ENCODE peak calls at places on chromosomes 12 and 14, in four cellular contexts. H, C, L and R are unnamed samples.
A peak's percentile ranks its signal among the peaks of the same experiment; 100 is the strongest.

GRCh38 chr14:91187271-91187670 is 57.2 kb downstream of the GPR68 start:
- DNase-seq in H (no peak), C (no peak), L (no peak), R (no peak)

GRCh38 chr12:63206908-63207307 is 55.9 kb upstream of the AVPR1A start:
- DNase-seq in H (peak; percentile 46), C (no peak), L (no peak), R (no peak)

GRCh38 chr14:57512221-57512620 is 18.6 kb upstream of the CCDC198 start:
- DNase-seq in H (no peak), C (no peak), L (no peak), R (no peak)

GRCh38 chr14:67547224-67547780 is 14.2 kb downstream of the PLEKHH1 start:
- DNase-seq in H (no peak), C (no peak), L (no peak), R (no peak)

GRCh38 chr12:117042171-117042809 is 56.9 kb downstream of the TESC start:
- DNase-seq in H (peak; percentile 48), C (peak; percentile 98), L (no peak), R (peak; percentile 8)

GRCh38 chr12:116765271-116765670 is 27.2 kb downstream of the RNFT2 start:
- DNase-seq in H (no peak), C (no peak), L (no peak), R (no peak)

GRCh38 chr12:32666018-32666417 is 13.1 kb upstream of the DNM1L start:
- DNase-seq in H (no peak), C (no peak), L (no peak), R (no peak)

GRCh38 chr12:75874456-75874855 is 157.1 kb downstream of the PHLDA1 start:
- DNase-seq in H (no peak), C (no peak), L (no peak), R (no peak)

GRCh38 chr12:56948881-56949280 is 8.5 kb downstream of the RDH16 start:
- DNase-seq in H (no peak), C (no peak), L (no peak), R (no peak)

GRCh38 chr12:14281539-14281938 is 83.9 kb upstream of the ATF7IP start:
- DNase-seq in H (no peak), C (no peak), L (no peak), R (peak; percentile 13)

GRCh38 chr12:14279845-14280244 is 85.6 kb upstream of the ATF7IP start:
- DNase-seq in H (no peak), C (no peak), L (no peak), R (no peak)

GRCh38 chr12:14278294-14278953 is 87.1 kb upstream of the ATF7IP start:
- DNase-seq in H (no peak), C (no peak), L (no peak), R (no peak)

GRCh38 chr12:14283489-14284144 is 81.9 kb upstream of the ATF7IP start:
- DNase-seq in H (no peak), C (no peak), L (peak; percentile 76), R (no peak)

GRCh38 chr12:14280921-14281320 is 84.6 kb upstream of the ATF7IP start:
- DNase-seq in H (no peak), C (no peak), L (peak; percentile 57), R (no peak)
- TF ChIP-seq ELK1 in H (no peak), C (no peak), L (no peak), R (no peak)

DNA sequence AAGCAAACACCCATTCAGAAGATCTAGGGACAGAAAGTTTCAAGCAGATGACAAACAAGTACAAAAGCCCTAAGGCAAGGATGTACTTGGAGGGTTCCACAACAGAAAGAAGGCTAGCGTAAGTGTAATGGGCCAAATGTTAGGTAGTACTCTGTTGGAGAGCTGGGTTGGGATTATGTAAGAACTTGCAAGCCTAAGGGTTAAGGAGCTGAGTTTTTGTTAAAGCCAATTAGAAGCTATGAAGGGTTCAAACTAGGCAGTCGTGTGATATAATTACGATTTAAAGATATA is 41.4 kb downstream of the HECTD1 start:
- DNase-seq in H (no peak), C (no peak), L (no peak), R (no peak)
- TF ChIP-seq ELK1 in H (no peak), C (no peak), L (no peak), R (no peak)

DNA sequence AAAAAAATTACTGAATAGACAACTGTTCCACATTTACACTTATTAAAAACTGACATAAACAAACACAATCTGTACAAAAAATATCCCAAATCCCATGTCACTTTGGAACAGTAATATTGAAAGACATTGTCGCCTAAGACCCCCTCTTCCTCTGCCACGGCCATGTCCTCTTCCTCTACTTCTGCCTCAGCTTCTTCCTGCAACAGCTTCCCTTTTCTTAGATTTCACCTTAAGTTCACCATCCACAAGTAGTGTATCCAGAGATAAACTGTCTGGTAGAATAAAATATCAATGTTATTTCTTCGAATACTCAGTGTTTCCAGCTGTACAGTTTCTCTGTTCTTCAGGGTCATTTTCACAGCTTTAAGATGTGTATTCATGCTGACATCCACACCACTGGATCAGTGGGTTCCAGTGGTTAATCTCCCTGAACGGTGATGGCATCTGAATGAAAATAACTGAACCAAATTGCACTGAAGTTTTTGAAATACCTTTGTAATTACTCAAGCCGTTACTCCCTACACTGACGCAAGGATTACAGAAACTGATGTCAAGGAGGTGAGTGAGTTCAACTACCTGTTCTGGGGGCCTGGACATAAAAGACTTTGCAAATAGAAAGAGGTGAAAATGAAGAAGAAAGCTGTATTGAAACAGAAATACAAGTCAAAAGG is 208.5 kb downstream of the C12orf50 start:
- DNase-seq in H (peak; percentile 91), C (no peak), L (no peak), R (peak; percentile 74)
- TF ChIP-seq ELK1 in H (no peak), C (no peak), L (no peak), R (no peak)

GRCh38 chr14:23661542-23661941 is 25.4 kb downstream of the DHRS2 start:
- DNase-seq in H (no peak), C (no peak), L (no peak), R (no peak)
- TF ChIP-seq ELK1 in H (no peak), C (no peak), L (no peak), R (no peak)

GRCh38 chr14:73825551-73826188 is 26.0 kb upstream of the PTGR2 start:
- DNase-seq in H (peak; percentile 83), C (peak; percentile 82), L (peak; percentile 20), R (peak; percentile 78)
- TF ChIP-seq ELK1 in H (no peak), C (no peak), L (no peak), R (no peak)

DNA sequence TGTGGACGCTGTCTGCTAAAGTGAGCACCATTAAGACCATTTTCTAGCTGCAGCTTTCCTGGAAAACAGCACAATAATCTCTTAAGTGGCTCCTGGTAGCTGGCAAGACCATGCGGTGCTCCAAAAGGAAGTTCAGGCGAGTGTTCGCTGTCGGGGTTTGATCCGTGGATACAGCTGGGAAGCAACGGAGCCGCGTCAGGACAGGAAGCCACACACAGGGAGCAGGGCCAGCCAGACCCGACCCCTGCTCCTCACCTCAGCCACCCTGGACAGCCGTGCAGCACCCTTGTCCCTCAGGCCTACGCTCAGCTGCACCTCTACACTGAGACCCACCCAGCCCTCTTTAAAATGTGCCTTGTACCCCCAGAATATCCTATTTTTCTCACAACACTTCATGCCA is 19.4 kb downstream of the ZFYVE21 start:
- DNase-seq in H (no peak), C (no peak), L (no peak), R (no peak)
- TF ChIP-seq ELK1 in H (no peak), C (no peak), L (no peak), R (no peak)

DNA sequence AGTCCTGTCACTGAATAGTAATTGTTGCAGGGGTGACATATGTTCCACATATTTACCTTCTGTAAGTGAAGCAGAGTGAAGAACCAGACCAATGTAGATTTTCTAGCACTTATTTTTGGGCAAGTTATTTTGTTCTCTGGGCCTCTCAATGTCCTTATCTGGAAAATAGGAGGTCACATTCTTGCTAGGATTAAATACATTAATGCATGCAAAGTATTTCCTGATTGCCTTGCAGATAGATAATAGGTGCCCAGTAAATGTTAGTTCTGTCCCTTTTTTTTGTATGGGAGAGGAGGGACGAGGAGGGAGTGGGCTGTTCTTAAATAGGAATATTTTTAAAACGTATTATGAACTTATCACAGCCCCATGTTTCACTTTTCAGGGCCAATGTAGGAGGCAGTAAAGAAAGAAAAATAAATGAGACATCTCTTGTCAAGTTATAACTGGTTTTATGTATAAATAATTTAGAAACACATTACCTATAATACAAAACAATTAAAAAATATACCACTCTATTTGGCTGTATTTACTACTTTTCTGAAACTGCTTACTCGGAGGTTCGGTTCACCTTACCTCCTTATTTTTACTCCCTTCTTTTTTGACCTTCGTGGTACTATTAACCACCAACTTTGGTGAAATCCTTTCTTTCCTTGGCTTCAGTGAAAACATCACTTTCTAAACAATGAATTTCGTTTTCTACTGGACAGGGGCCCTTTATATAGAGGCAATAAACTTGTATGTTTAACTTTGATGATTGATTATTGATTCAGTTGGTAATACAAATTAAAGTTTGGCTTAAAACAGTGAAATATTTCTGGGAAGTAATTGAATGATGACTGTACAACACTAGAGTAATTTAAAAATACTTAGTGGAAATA is 41.9 kb downstream of the DIP2B start:
- DNase-seq in H (no peak), C (no peak), L (no peak), R (no peak)
- TF ChIP-seq ELK1 in H (no peak), C (no peak), L (no peak), R (no peak)

GRCh38 chr14:65204056-65204455 is 101.7 kb upstream of the MAX start:
- DNase-seq in H (no peak), C (no peak), L (no peak), R (no peak)
- TF ChIP-seq ELK1 in H (no peak), C (no peak), L (no peak), R (no peak)

GRCh38 chr14:100433428-100433814 is 110.3 kb downstream of the SLC25A47 start:
- DNase-seq in H (no peak), C (no peak), L (no peak), R (no peak)

GRCh38 chr14:100428727-100429126 is 105.6 kb downstream of the SLC25A47 start:
- DNase-seq in H (no peak), C (no peak), L (no peak), R (peak; percentile 66)

GRCh38 chr14:100432652-100433427 is 109.7 kb downstream of the SLC25A47 start:
- DNase-seq in H (no peak), C (no peak), L (no peak), R (no peak)

GRCh38 chr14:100429537-100429936 is 106.4 kb downstream of the SLC25A47 start:
- DNase-seq in H (no peak), C (no peak), L (no peak), R (no peak)

GRCh38 chr14:100430571-100430970 is 107.4 kb downstream of the SLC25A47 start:
- DNase-seq in H (no peak), C (no peak), L (no peak), R (no peak)
- TF ChIP-seq ELK1 in H (no peak), C (no peak), L (no peak), R (no peak)

GRCh38 chr14:55781046-55781445 is 201.0 kb downstream of the KTN1 start:
- DNase-seq in H (no peak), C (peak; percentile 28), L (no peak), R (no peak)

GRCh38 chr14:55777867-55778266 is 197.9 kb downstream of the KTN1 start:
- DNase-seq in H (no peak), C (no peak), L (no peak), R (no peak)

GRCh38 chr14:55782166-55782565 is 202.2 kb downstream of the KTN1 start:
- DNase-seq in H (no peak), C (no peak), L (no peak), R (peak; percentile 46)

GRCh38 chr14:55780156-55780946 is 200.3 kb downstream of the KTN1 start:
- DNase-seq in H (peak; percentile 35), C (no peak), L (no peak), R (peak; percentile 33)
- TF ChIP-seq ELK1 in H (no peak), C (no peak), L (no peak), R (no peak)